ENCODE peak calls at places on chromosomes 6 and 20, in eight cellular contexts. A is psoas muscle, D is fibroblast of pulmonary artery, C is A549, I is NB4, F is GM10248, M is astrocyte of the spinal cord, U is cardiac fibroblast. P is an unnamed sample.

GRCh38 chr6:24631671-24632070 is 14.3 kb downstream of the KIAA0319 start:
- DNase-seq in A (no peak), D (no peak), C (no peak), I (no peak), F (no peak), M (no peak), U (no peak), P (no peak)

GRCh38 chr20:8150591-8150990 is 18.5 kb downstream of the PLCB1 start:
- DNase-seq in A (no peak), D (no peak), C (no peak), I (no peak), F (no peak), M (no peak), U (no peak), P (no peak)

GRCh38 chr20:33233129-33233774 is 2.5 kb upstream of the BPIFA1 start:
- DNase-seq in A (no peak), D (no peak), C (no peak), I (no peak), F (no peak), M (no peak), U (no peak), P (no peak)

GRCh38 chr6:161044335-161044734 is 52.8 kb downstream of the MAP3K4 start:
- DNase-seq in A (no peak), D (no peak), C (no peak), I (no peak), F (no peak), M (no peak), U (peak; percentile 55), P (no peak)

GRCh38 chr6:2063547-2063946 is 181.9 kb downstream of the GMDS start:
- DNase-seq in A (no peak), D (no peak), C (no peak), I (no peak), F (no peak), M (no peak), U (no peak), P (no peak)

GRCh38 chr6:133017581-133017980 is 203.2 kb downstream of the RPS12 start:
- DNase-seq in A (no peak), D (peak; percentile 4), C (no peak), I (no peak), F (no peak), M (peak; percentile 24), U (peak; percentile 32), P (no peak)

GRCh38 chr20:10492065-10492464 is 57.0 kb downstream of the SLX4IP start:
- DNase-seq in A (no peak), D (peak; percentile 68), C (no peak), I (peak; percentile 85), F (no peak), M (peak; percentile 52), U (peak; percentile 70), P (no peak)

GRCh38 chr6:1864496-1864895 is 254.8 kb downstream of the FOXC1 start:
- DNase-seq in A (no peak), D (no peak), C (no peak), I (no peak), F (no peak), M (no peak), U (no peak), P (no peak)

GRCh38 chr6:18302561-18303439 is 38.5 kb upstream of the DEK start:
- DNase-seq in A (no peak), D (peak; percentile 19), C (no peak), I (peak; percentile 32), F (no peak), M (peak; percentile 29), U (peak; percentile 16), P (no peak)

GRCh38 chr6:148935705-148936306 is 189.0 kb downstream of the UST start:
- DNase-seq in A (no peak), D (peak; percentile 27), C (no peak), I (no peak), F (no peak), M (peak; percentile 43), U (peak; percentile 79), P (no peak)

GRCh38 chr6:90982051-90982450 is 395.2 kb upstream of the MAP3K7 start:
- DNase-seq in A (no peak), D (no peak), C (no peak), I (no peak), F (no peak), M (no peak), U (no peak), P (no peak)

GRCh38 chr6:149459761-149460160 is 25.1 kb downstream of the ZC3H12D start:
- DNase-seq in A (no peak), D (no peak), C (no peak), I (no peak), F (no peak), M (no peak), U (peak; percentile 62), P (no peak)

GRCh38 chr6:92023410-92023940 is 1395.9 kb downstream of the EPHA7 start:
- DNase-seq in A (no peak), D (no peak), C (no peak), I (no peak), F (no peak), M (no peak), U (no peak), P (no peak)

GRCh38 chr6:13273931-13274706 is 54.2 kb downstream of the TBC1D7 start:
- DNase-seq in A (no peak), D (no peak), C (no peak), I (peak; percentile 88), F (peak; percentile 74), M (no peak), U (no peak), P (no peak)

GRCh38 chr6:103797738-103798137 is 1062.0 kb downstream of the HACE1 start:
- DNase-seq in A (no peak), D (peak; percentile 37), C (no peak), I (peak; percentile 17), F (no peak), M (no peak), U (peak; percentile 40), P (no peak)

GRCh38 chr6:89952361-89952680 is 58.1 kb downstream of the GJA10 start:
- DNase-seq in A (no peak), D (no peak), C (no peak), I (no peak), F (no peak), M (no peak), U (no peak), P (no peak)

GRCh38 chr6:22149501-22150490 is 147.0 kb downstream of the PRL start:
- DNase-seq in A (no peak), D (peak; percentile 27), C (no peak), I (no peak), F (no peak), M (peak; percentile 36), U (peak; percentile 9), P (no peak)

GRCh38 chr20:2690718-2691117 is 1.9 kb upstream of the EBF4 start:
- DNase-seq in A (no peak), D (no peak), C (no peak), I (no peak), F (no peak), M (no peak), U (no peak), P (no peak)

GRCh38 chr6:146905313-146905712 is 298.9 kb upstream of the STXBP5 start:
- DNase-seq in A (no peak), D (peak; percentile 60), C (no peak), I (no peak), F (no peak), M (peak; percentile 64), U (peak; percentile 49), P (no peak)

GRCh38 chr6:162713926-162714759 is 13.4 kb downstream of the PRKN start:
- DNase-seq in A (no peak), D (no peak), C (no peak), I (no peak), F (no peak), M (no peak), U (no peak), P (no peak)

GRCh38 chr6:143536866-143537691 is 25.6 kb upstream of the FUCA2 start:
- DNase-seq in A (peak; percentile 52), D (peak; percentile 49), C (peak; percentile 14), I (peak; percentile 91), F (peak; percentile 58), M (peak; percentile 62), U (peak; percentile 50), P (peak; percentile 53)

GRCh38 chr6:129936329-129937165 is 75.4 kb upstream of the TMEM244 start:
- DNase-seq in A (no peak), D (peak; percentile 77), C (peak; percentile 1), I (peak; percentile 68), F (no peak), M (peak; percentile 67), U (peak; percentile 83), P (no peak)

GRCh38 chr6:38739532-38739931 is 24.4 kb downstream of the DNAH8 start:
- DNase-seq in A (no peak), D (peak; percentile 10), C (no peak), I (no peak), F (no peak), M (no peak), U (no peak), P (no peak)
- TF ChIP-seq CTCF in A (peak; percentile 14), D (peak; percentile 34), C (peak; percentile 19), I (no peak), F (no peak), M (peak; percentile 29), U (no peak), P (peak; percentile 50)

GRCh38 chr6:35396991-35397390 is 54.6 kb downstream of the PPARD start:
- DNase-seq in A (no peak), D (no peak), C (no peak), I (peak; percentile 81), F (no peak), M (peak; percentile 36), U (peak; percentile 37), P (no peak)
- TF ChIP-seq CTCF in A (no peak), D (no peak), C (no peak), I (no peak), F (no peak), M (no peak), U (no peak), P (no peak)

DNA sequence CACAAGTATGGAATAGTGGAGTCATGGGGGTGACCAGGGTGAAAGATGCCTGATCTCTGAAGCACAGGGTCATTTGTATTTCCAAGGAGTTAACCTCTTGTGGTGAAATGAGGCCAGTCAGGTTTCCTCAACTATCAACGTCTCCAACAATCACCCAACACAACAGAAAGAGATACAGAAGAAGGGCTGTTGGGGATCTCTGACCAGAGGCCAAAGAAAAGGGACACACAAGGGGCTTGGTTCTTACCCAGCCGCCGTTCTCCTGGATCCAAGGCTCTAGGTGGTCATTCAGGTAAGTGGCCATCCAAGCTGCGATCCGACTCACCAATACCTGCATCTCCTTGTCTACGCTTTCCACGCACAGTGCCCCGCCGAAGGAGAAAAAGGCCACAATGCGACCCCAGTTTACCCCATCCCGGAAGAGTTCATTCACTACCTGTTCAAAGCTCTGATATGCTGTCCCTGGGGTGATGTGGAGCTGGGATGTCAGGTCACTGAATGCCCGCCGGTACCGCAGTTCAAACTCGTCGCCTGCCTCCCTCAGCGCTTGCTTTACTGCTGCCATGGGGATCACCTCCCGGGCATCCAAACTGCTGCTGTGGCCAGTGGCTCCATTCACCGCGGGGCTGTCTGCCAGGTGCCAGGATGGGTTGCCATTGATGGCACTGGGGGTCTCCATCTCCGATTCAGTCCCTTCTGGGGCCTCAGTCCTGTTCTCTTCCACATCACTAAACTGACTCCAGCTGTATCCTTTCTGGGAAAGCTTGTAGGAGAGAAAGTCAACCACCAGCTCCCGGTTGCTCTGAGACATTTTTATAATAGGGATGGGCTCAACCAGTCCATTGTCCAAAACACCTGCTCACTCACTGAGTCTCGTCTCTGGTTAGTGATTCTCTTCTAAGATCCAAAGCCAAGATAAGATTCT is 998 bp downstream of the BCL2L1 start:
- DNase-seq in A (peak; percentile 34), D (no peak), C (no peak), I (no peak), F (no peak), M (no peak), U (no peak), P (no peak)
- TF ChIP-seq CTCF in A (no peak), D (no peak), C (no peak), I (no peak), F (no peak), M (no peak), U (no peak), P (no peak)

GRCh38 chr6:141988954-141989705 is 143.6 kb upstream of the GJE1 start:
- DNase-seq in A (no peak), D (peak; percentile 84), C (peak; percentile 20), I (peak; percentile 62), F (peak; percentile 23), M (peak; percentile 73), U (peak; percentile 88), P (no peak)
- TF ChIP-seq CTCF in A (peak; percentile 37), D (peak; percentile 95), C (peak; percentile 66), I (peak; percentile 74), F (peak; percentile 46), M (peak; percentile 87), U (peak; percentile 83), P (peak; percentile 74)